ENCODE peak calls at places on chromosomes 2 and 18, in four cellular contexts. B is WTC11, D is H1, V is K562. P is an unnamed sample.

GRCh38 chr2:233061591-233062446 is 1.7 kb downstream of the INPP5D start:
- DNase-seq in B (no peak), D (no peak), V (peak), P (peak)

GRCh38 chr2:113211226-113212105 is 37.7 kb downstream of the PSD4 start:
- DNase-seq in B (no peak), D (no peak), V (no peak), P (no peak)

GRCh38 chr2:98122524-98122923 is 35.6 kb downstream of the VWA3B start:
- DNase-seq in B (no peak), D (no peak), V (no peak), P (no peak)

GRCh38 chr2:127569274-127570065 is 34.0 kb downstream of the MYO7B start:
- DNase-seq in B (no peak), D (peak), V (no peak), P (no peak)

GRCh38 chr18:67426477-67426876 is 90.0 kb downstream of the DSEL start:
- DNase-seq in B (no peak), D (no peak), V (no peak), P (no peak)

GRCh38 chr2:174014699-174015070 is 49.5 kb upstream of the SP3 start:
- DNase-seq in B (no peak), D (no peak), V (no peak), P (peak)

GRCh38 chr2:149363953-149364352 is 33.6 kb downstream of the LYPD6 start:
- DNase-seq in B (no peak), D (no peak), V (no peak), P (no peak)

GRCh38 chr2:193695367-193695766 is 1500.6 kb upstream of the TMEFF2 start:
- DNase-seq in B (no peak), D (no peak), V (no peak), P (peak)

GRCh38 chr2:240664622-240665021 is 18.1 kb downstream of the AQP12B start:
- DNase-seq in B (no peak), D (no peak), V (no peak), P (no peak)

GRCh38 chr2:11248-11941 is 34.9 kb downstream of the FAM110C start:
- DNase-seq in B (peak), D (peak), V (no peak), P (no peak)

GRCh38 chr2:237692601-237693079 is 65.3 kb downstream of the LRRFIP1 start:
- DNase-seq in B (no peak), D (no peak), V (no peak), P (peak)

GRCh38 chr18:74284501-74285004 is 7.2 kb downstream of the CYB5A start:
- DNase-seq in B (no peak), D (no peak), V (no peak), P (peak)

GRCh38 chr2:67792796-67793195 is 270.0 kb downstream of the C1D start:
- DNase-seq in B (no peak), D (no peak), V (no peak), P (no peak)

GRCh38 chr18:22871809-22872525 is 61.2 kb upstream of the RBBP8 start:
- DNase-seq in B (no peak), D (no peak), V (no peak), P (peak)

GRCh38 chr2:64781991-64782390 is 128.3 kb upstream of the SERTAD2 start:
- DNase-seq in B (no peak), D (no peak), V (no peak), P (no peak)

GRCh38 chr18:172361-172760 is 14.0 kb downstream of the USP14 start:
- DNase-seq in B (no peak), D (no peak), V (no peak), P (no peak)

GRCh38 chr2:233005096-233005495 is 8.0 kb downstream of the NGEF start:
- DNase-seq in B (no peak), D (no peak), V (no peak), P (no peak)

GRCh38 chr2:204544961-204545860 is at the start of gene PARD3B:
- DNase-seq in B (peak), D (peak), V (peak), P (peak)

GRCh38 chr2:222526480-222527277 is 102.3 kb downstream of the SGPP2 start:
- DNase-seq in B (no peak), D (no peak), V (no peak), P (no peak)

GRCh38 chr2:32844253-32844652 is 102.5 kb upstream of the LTBP1 start:
- DNase-seq in B (no peak), D (no peak), V (no peak), P (no peak)

GRCh38 chr2:33511141-33511540 is 34.7 kb downstream of the RASGRP3 start:
- DNase-seq in B (no peak), D (no peak), V (no peak), P (no peak)

GRCh38 chr2:85924522-85924921 is 35.7 kb upstream of the ST3GAL5 start:
- DNase-seq in B (no peak), D (no peak), V (no peak), P (no peak)
- TF ChIP-seq TEAD4 in B (no peak), D (no peak), V (no peak), P (no peak)

DNA sequence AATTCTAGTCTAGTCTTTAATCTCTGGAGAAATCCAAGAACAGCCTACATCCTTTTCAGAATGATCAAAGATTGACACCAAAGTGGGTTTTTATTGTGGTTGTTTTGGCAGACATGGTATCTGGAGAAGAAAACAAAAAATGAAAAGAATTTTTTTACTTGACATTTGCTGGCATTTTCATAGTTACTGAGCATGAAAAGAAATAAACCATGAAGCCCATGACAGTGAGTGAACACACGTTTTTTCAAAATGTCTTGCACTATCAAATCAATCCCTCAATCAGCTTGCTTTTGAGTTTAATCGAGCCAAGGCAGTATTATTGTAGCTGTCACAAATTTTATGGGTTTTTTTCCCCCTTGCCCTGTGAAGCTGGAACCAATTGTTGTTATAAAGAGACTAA is 125.3 kb downstream of the CCBE1 start:
- DNase-seq in B (no peak), D (no peak), V (no peak), P (no peak)
- TF ChIP-seq TEAD4 in B (no peak), D (no peak), V (no peak), P (no peak)

GRCh38 chr2:206230060-206230890 is 44.2 kb upstream of the ZDBF2 start:
- DNase-seq in B (peak), D (peak), V (no peak), P (peak)
- TF ChIP-seq TEAD4 in B (no peak), D (peak), V (no peak), P (no peak)

DNA sequence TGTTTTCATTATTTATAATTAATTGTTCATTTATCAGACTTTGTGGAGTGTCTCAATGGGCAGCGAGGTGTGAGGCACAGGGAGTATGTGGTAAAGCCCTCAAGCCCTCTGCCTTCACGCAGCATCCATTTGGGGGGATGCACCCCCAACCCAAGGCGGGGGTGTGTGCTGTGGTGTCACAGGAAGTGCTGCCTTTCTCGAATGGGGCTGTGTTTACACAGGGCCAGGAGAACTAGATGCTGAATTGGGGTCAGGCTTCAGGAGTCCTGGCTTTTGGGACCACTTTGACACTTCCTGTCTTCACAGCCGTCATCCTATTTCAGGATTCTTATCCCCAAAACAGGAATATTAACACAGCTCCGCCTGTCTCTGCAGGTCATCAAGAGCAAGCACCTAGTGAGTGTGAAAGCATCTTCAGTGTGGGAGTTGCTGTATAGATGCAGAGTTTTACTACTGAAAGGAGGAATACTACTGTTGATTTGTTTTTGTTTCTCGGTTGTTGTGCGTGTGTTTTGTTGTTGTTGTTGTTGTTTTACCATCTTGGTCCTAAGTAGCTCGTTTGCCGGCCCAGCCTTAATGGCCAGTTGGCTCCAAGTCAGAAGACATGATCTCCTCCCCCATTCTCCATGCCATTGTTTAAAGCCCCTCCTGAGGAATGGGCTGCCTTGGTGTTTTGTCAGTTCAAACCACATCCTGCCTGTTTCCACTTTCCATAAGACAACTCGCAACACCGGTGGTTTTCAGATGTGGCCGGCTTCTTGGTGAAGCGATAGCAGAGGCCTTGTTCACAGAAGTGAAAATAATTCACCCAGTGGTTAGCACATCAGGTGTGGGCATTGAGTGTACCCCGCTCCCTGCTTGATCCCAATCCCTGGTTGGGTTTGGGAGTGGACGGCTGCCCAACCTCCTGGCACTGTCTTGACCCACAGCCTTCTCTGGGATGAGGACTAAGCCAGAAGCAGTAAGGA is 221.3 kb downstream of the BCL2 start:
- DNase-seq in B (no peak), D (no peak), V (no peak), P (no peak)
- TF ChIP-seq TEAD4 in B (no peak), D (no peak), V (no peak), P (no peak)